ENCODE peak calls at places on chromosomes 7 and 10, in six cellular contexts. I is H7; M is 8988T; H is naive thymus-derived CD8-positive, alpha-beta T cell; Y is smooth muscle cell of the brain vasculature; T is ovary. E is an unnamed sample.

GRCh38 chr7:94656925-94657731 is 1.2 kb upstream of the SGCE start:
- DNase-seq in I (no peak), M (no peak), H (peak; percentile 21), Y (no peak), T (peak; percentile 33), E (no peak)

GRCh38 chr10:373516-374309 is 238.5 kb downstream of the ZMYND11 start:
- DNase-seq in I (no peak), M (no peak), H (no peak), Y (peak; percentile 18), T (no peak), E (no peak)

GRCh38 chr10:23344251-23344841 is at the start of gene C10orf67:
- DNase-seq in I (peak; percentile 87), M (no peak), H (no peak), Y (no peak), T (peak; percentile 71), E (peak; percentile 70)

GRCh38 chr7:18356195-18356645 is 139.3 kb upstream of the HDAC9 start:
- DNase-seq in I (no peak), M (no peak), H (no peak), Y (peak; percentile 21), T (no peak), E (no peak)

GRCh38 chr10:50431791-50432190 is 180.5 kb upstream of the ASAH2 start:
- DNase-seq in I (no peak), M (no peak), H (no peak), Y (no peak), T (no peak), E (no peak)

GRCh38 chr7:137874390-137874789 is 27.6 kb upstream of the DGKI start:
- DNase-seq in I (no peak), M (no peak), H (no peak), Y (peak; percentile 84), T (no peak), E (no peak)

GRCh38 chr7:87225696-87226095 is 6.2 kb upstream of the TMEM243 start:
- DNase-seq in I (peak; percentile 31), M (no peak), H (no peak), Y (no peak), T (no peak), E (no peak)

GRCh38 chr7:90690159-90690858 is 94.2 kb downstream of the CDK14 start:
- DNase-seq in I (no peak), M (no peak), H (no peak), Y (no peak), T (no peak), E (no peak)

GRCh38 chr7:25186436-25186835 is 41.9 kb downstream of the NPVF start:
- DNase-seq in I (no peak), M (no peak), H (no peak), Y (no peak), T (no peak), E (no peak)